ENCODE peak calls at places on chromosomes 13 and 19, in four cellular contexts. One of them, this sample, is unnamed.

GRCh38 chr13:43269037-43269476 is 245.7 kb downstream of the DNAJC15 start:
- DNase-seq in DMS153: no peak
- DNase-seq in caudate nucleus: no peak
- DNase-seq in NAMALWA: no peak
- DNase-seq in this sample: no peak

GRCh38 chr13:26914624-26915023 is 154.0 kb upstream of the GPR12 start:
- DNase-seq in DMS153: peak; percentile 87
- DNase-seq in NAMALWA: peak; percentile 24
- DNase-seq in caudate nucleus: no peak
- DNase-seq in this sample: peak; percentile 81

GRCh38 chr13:36966404-36966803 is 32.7 kb downstream of the ALG5 start:
- DNase-seq in DMS153: no peak
- DNase-seq in NAMALWA: no peak
- DNase-seq in caudate nucleus: no peak
- DNase-seq in this sample: no peak

GRCh38 chr13:48222358-48223015 is 10.5 kb upstream of the ITM2B start:
- DNase-seq in DMS153: no peak
- DNase-seq in NAMALWA: no peak
- DNase-seq in caudate nucleus: no peak
- DNase-seq in this sample: no peak

GRCh38 chr13:23497186-23497585 is 63.7 kb upstream of the SACS start:
- DNase-seq in NAMALWA: no peak
- DNase-seq in DMS153: no peak
- DNase-seq in caudate nucleus: no peak
- DNase-seq in this sample: no peak

GRCh38 chr19:45403781-45404556 is 900 bp downstream of the PPP1R13L start:
- DNase-seq in NAMALWA: peak; percentile 92
- DNase-seq in DMS153: peak; percentile 61
- DNase-seq in caudate nucleus: no peak
- DNase-seq in this sample: no peak

GRCh38 chr13:28505543-28506135 is 10.7 kb upstream of the FLT1 start:
- DNase-seq in DMS153: no peak
- DNase-seq in caudate nucleus: no peak
- DNase-seq in NAMALWA: no peak
- DNase-seq in this sample: peak; percentile 23

GRCh38 chr13:106118996-106119395 is 416.5 kb downstream of the EFNB2 start:
- DNase-seq in caudate nucleus: no peak
- DNase-seq in NAMALWA: no peak
- DNase-seq in DMS153: no peak
- DNase-seq in this sample: no peak

GRCh38 chr13:109738298-109738746 is 48.1 kb downstream of the IRS2 start:
- DNase-seq in caudate nucleus: no peak
- DNase-seq in NAMALWA: no peak
- DNase-seq in DMS153: no peak
- DNase-seq in this sample: no peak

GRCh38 chr19:20660473-20660872 is 898 bp downstream of the ZNF626 start:
- DNase-seq in caudate nucleus: no peak
- DNase-seq in DMS153: no peak
- DNase-seq in NAMALWA: no peak
- DNase-seq in this sample: no peak

GRCh38 chr13:43005460-43006236 is 13.6 kb upstream of the EPSTI1 start:
- DNase-seq in NAMALWA: no peak
- DNase-seq in caudate nucleus: no peak
- DNase-seq in DMS153: no peak
- DNase-seq in this sample: no peak

GRCh38 chr19:8240274-8241229 is 31.4 kb downstream of the CERS4 start:
- DNase-seq in DMS153: peak; percentile 7
- DNase-seq in NAMALWA: no peak
- DNase-seq in caudate nucleus: peak; percentile 50
- DNase-seq in this sample: peak; percentile 96

This sample was measured in KBM-7.